ENCODE peak calls at places on chromosomes 11 and 22, in four cellular contexts. Q is Panc1; V is GM23338; Y is CD8-positive, alpha-beta T cell. H is an unnamed sample.

GRCh38 chr11:119835804-119836203 is 106.8 kb upstream of the NECTIN1 start:
- DNase-seq in Q (no peak), V (no peak), Y (no peak), H (no peak)

GRCh38 chr11:116688202-116688540 is 84.6 kb downstream of the BUD13 start:
- DNase-seq in Q (no peak), V (no peak), Y (no peak), H (no peak)

GRCh38 chr11:70099578-70100282 is 21.6 kb downstream of the ANO1 start:
- DNase-seq in Q (no peak), V (no peak), Y (no peak), H (peak; percentile 28)

GRCh38 chr11:96178014-96178745 is 164.8 kb downstream of the MAML2 start:
- DNase-seq in Q (no peak), V (no peak), Y (no peak), H (peak; percentile 40)

GRCh38 chr11:72901374-72901773 is 87.2 kb downstream of the ATG16L2 start:
- DNase-seq in Q (no peak), V (no peak), Y (no peak), H (no peak)

GRCh38 chr11:74134661-74135515 is 35.9 kb downstream of the C2CD3 start:
- DNase-seq in Q (no peak), V (no peak), Y (no peak), H (peak; percentile 70)

GRCh38 chr11:8605956-8606355 is 11.9 kb upstream of the STK33 start:
- DNase-seq in Q (no peak), V (no peak), Y (no peak), H (no peak)

GRCh38 chr11:118625036-118625690 is 17.7 kb downstream of the PHLDB1 start:
- DNase-seq in Q (no peak), V (no peak), Y (no peak), H (no peak)

GRCh38 chr11:84800755-84801346 is 826.3 kb downstream of the DLG2 start:
- DNase-seq in Q (no peak), V (peak; percentile 39), Y (no peak), H (no peak)

GRCh38 chr11:1691027-1691877 is 5.7 kb upstream of the KRTAP5-6 start:
- DNase-seq in Q (no peak), V (no peak), Y (no peak), H (no peak)

GRCh38 chr11:45102361-45102809 is 44.1 kb upstream of the PRDM11 start:
- DNase-seq in Q (no peak), V (no peak), Y (no peak), H (no peak)

GRCh38 chr11:8062781-8063257 is 18.2 kb upstream of the TUB start:
- DNase-seq in Q (no peak), V (no peak), Y (no peak), H (no peak)

GRCh38 chr11:58567889-58568512 is 7.7 kb downstream of the LPXN start:
- DNase-seq in Q (peak; percentile 39), V (peak; percentile 80), Y (peak; percentile 67), H (peak; percentile 60)

GRCh38 chr11:122599434-122599833 is 56.1 kb upstream of the UBASH3B start:
- DNase-seq in Q (no peak), V (no peak), Y (no peak), H (no peak)

GRCh38 chr22:17938484-17938924 is 85.9 kb downstream of the MICAL3 start:
- DNase-seq in Q (no peak), V (no peak), Y (no peak), H (no peak)

GRCh38 chr11:72221386-72221785 is 3.2 kb upstream of the INPPL1 start:
- DNase-seq in Q (no peak), V (no peak), Y (no peak), H (no peak)

GRCh38 chr11:127017482-127017881 is 16.9 kb upstream of the KIRREL3 start:
- DNase-seq in Q (no peak), V (peak; percentile 63), Y (no peak), H (peak; percentile 36)

GRCh38 chr11:133966924-133967598 is 10.3 kb upstream of the IGSF9B start:
- DNase-seq in Q (no peak), V (peak; percentile 83), Y (peak; percentile 47), H (peak; percentile 77)

DNA sequence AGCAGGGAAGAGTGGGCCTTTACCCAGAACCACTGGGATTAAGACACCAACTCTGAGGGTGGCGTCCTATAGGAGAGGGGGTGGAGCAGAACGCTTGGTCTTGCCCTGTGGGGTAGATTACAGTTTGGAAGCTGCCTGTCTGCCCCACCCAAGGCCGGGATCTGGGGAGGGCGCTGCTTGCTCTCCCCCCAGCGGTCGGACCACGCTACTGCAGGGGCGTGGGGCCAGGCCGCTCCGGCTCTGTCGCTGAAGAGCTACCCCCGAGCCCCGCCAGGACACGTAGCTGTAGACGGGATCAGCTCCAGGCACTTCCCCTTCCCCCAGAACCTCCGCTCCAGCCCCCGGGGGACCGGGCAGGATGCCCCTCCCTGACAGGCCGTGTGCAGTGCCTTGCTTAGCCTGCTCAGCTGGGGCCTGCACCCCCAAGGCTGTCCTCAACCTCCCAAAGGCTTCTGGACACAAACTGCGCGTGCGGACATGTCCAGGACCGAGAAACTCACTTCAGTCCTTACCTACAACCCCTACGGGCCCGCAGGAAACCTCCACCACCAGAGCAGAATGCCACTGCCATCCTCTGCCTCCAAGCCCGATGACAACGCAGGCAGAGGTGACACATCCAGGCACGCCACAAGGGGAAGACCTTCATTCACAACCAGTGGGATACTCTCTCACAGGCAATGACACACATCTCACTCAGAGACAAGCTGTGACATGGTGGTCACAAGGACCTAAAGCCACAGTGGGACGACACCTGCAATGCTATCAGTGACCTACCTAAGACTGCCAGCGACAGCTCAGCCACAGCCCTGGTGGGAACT is 3.6 kb downstream of the AHNAK start:
- DNase-seq in Q (no peak), V (peak; percentile 86), Y (no peak), H (peak; percentile 73)
- H3K4me3 ChIP-seq in Q (peak overlapping the region; percentile 80), V (peak overlapping the region; percentile 88), Y (peak overlapping the region; percentile 52), H (peak overlapping the region; percentile 6)

DNA sequence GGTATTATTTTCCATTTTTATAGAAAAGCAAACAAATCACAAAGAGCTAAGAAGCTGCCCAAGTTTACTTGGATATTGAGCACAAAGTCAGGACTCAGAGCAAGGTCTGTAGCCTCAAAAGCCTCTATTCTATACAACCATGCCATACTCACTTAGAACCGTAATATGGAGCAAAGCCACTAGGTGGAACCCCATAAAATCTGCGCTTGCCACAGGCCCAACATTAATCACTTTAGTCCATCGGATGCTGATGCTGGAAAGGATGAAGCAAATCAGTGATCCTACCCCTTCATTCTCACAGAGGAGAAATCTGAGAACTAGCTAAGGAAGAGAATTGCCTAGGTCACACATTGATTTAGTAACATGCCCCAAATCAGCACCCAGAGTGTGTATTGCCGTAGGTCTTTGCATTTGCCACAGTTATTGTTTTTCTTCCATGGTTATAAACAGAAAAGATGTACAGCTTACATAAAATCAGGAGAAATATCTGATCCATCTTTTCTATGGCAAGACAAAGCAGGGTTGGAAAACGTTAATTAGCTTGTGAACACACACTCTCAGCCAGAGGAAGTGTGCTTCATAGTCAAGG is 56.7 kb upstream of the RAB38 start:
- DNase-seq in Q (peak; percentile 22), V (peak; percentile 76), Y (no peak), H (peak; percentile 28)
- TF ChIP-seq CTCF in Q (peak; percentile 76), V (peak; percentile 67), Y (peak; percentile 50), H (peak; percentile 66)

GRCh38 chr11:78041843-78042455 is 18.9 kb upstream of the KCTD14 start:
- DNase-seq in Q (no peak), V (no peak), Y (no peak), H (no peak)

GRCh38 chr11:78046486-78046854 is 17.2 kb upstream of the THRSP start:
- DNase-seq in Q (no peak), V (no peak), Y (no peak), H (no peak)

GRCh38 chr11:78042858-78043257 is 19.8 kb upstream of the KCTD14 start:
- DNase-seq in Q (no peak), V (no peak), Y (no peak), H (no peak)

GRCh38 chr11:78045851-78046485 is 17.7 kb upstream of the THRSP start:
- DNase-seq in Q (no peak), V (peak; percentile 74), Y (peak; percentile 58), H (peak; percentile 85)

DNA sequence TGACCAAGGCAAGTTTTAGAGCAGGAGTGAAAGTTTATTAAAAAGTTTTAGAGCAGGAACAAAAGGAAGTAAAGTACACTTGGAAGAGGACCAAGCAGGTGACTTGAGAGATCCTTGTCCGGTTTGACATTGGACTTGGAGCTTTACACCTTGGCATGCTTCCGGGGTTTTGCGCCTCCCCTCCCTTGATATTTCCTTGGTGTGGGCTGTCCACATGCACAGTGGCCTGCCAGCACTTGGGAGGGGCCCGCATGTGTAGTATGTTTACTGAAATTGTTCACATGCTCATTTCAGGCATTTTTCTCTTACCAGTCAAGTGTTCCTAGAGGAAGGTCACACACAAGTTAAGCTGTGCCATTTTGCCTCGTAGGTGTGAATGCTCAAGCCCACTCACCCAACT is 19.0 kb upstream of the THRSP start:
- DNase-seq in Q (no peak), V (no peak), Y (no peak), H (no peak)
- H3K27ac ChIP-seq in Q (no peak overlapping the region), V (no peak overlapping the region), Y (no peak overlapping the region), H (no peak overlapping the region)

DNA sequence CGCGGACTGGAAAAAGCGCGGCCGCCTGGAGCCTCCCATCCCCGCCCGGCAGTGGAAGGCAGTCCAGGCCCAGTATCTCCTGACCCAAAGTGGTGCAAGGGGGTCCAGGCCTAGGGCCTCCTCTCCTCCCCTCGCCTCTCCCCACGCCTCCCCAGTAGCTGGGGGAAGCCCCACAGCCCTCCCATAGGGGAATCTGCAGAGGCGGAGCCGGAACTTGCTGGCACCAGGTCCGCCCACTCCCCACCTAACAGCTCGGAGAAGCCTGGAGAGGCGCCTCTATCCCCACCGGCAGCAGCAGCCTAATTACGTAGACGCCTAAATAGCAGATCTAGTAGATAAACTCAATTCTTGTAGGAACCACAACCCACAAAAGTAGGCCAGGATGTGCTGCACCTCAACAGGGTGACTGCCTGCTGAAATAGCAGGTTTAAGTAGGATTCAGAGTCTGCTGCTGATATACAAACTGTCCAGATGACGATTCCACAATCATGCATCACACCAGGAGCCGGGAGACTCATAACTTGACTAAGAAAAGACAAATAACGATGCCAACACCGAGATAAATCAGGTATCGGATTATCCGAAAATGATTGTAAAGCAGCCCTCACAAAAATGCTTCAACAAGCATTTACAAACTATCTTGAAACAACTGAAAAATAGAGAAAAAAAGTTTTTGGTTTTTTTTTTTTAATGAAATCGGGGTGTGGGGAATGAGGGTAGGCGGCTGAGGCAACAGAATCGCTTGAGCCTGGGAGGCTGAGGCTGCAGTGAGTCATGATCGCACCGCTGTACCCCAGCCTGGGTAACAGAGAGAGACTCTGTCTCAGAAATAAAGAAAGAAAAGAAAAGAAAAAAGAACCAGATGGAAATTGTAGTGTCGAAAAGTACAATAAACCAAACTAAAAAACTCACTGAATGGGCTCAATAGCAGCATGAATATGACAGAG is 11.4 kb upstream of the BRD1 start:
- DNase-seq in Q (no peak), V (peak; percentile 77), Y (peak; percentile 78), H (no peak)
- H3K4me3 ChIP-seq in Q (no peak overlapping the region), V (peak overlapping the region; percentile 42), Y (peak overlapping the region; percentile 65), H (no peak overlapping the region)

GRCh38 chr11:12541588-12542151 is 132.6 kb upstream of the TEAD1 start:
- DNase-seq in Q (no peak), V (no peak), Y (no peak), H (no peak)

GRCh38 chr11:12539570-12539969 is 134.7 kb upstream of the TEAD1 start:
- DNase-seq in Q (no peak), V (no peak), Y (no peak), H (no peak)

GRCh38 chr11:12540075-12540685 is 134.0 kb upstream of the TEAD1 start:
- DNase-seq in Q (no peak), V (peak; percentile 17), Y (no peak), H (no peak)

GRCh38 chr11:12542186-12542935 is 131.9 kb upstream of the TEAD1 start:
- DNase-seq in Q (no peak), V (no peak), Y (no peak), H (no peak)

GRCh38 chr11:12540913-12541587 is 133.2 kb upstream of the TEAD1 start:
- DNase-seq in Q (no peak), V (peak; percentile 32), Y (no peak), H (no peak)
- TF ChIP-seq CTCF in Q (no peak), V (no peak), Y (no peak), H (no peak)